ENCODE peak calls at places on chromosomes 13 and 19, in eight cellular contexts. V, J, F, D, X, C, W and H are unnamed samples.

GRCh38 chr19:6494438-6495036 is 7.6 kb downstream of the TUBB4A start:
- DNase-seq in V (no peak), J (no peak), F (no peak), D (no peak), X (no peak), C (no peak), W (no peak), H (no peak)

GRCh38 chr19:1858412-1859081 is 4.8 kb downstream of the KLF16 start:
- DNase-seq in V (no peak), J (no peak), F (no peak), D (no peak), X (no peak), C (no peak), W (no peak), H (no peak)

GRCh38 chr13:97561182-97561581 is 127.2 kb downstream of the RAP2A start:
- DNase-seq in V (no peak), J (no peak), F (no peak), D (no peak), X (no peak), C (no peak), W (no peak), H (no peak)

GRCh38 chr19:13935765-13936486 is 2.3 kb downstream of the PODNL1 start:
- DNase-seq in V (no peak), J (no peak), F (no peak), D (no peak), X (no peak), C (no peak), W (no peak), H (no peak)

GRCh38 chr13:112104873-112105234 is 37.9 kb downstream of the SOX1 start:
- DNase-seq in V (no peak), J (no peak), F (no peak), D (no peak), X (no peak), C (no peak), W (no peak), H (no peak)

GRCh38 chr19:12543855-12544254 is 7.4 kb downstream of the ZNF564 start:
- DNase-seq in V (no peak), J (no peak), F (no peak), D (no peak), X (no peak), C (no peak), W (no peak), H (no peak)

GRCh38 chr19:23440791-23441190 is 45.5 kb upstream of the ZNF91 start:
- DNase-seq in V (no peak), J (no peak), F (no peak), D (no peak), X (no peak), C (no peak), W (no peak), H (no peak)

GRCh38 chr19:49559928-49560327 is 20.4 kb downstream of the NOSIP start:
- DNase-seq in V (no peak), J (no peak), F (no peak), D (no peak), X (no peak), C (no peak), W (no peak), H (no peak)

GRCh38 chr13:50928088-50928487 is 18.5 kb downstream of the RNASEH2B start:
- DNase-seq in V (no peak), J (no peak), F (no peak), D (no peak), X (no peak), C (no peak), W (no peak), H (no peak)

GRCh38 chr13:109140777-109141354 is 511.5 kb downstream of the MYO16 start:
- DNase-seq in V (no peak), J (no peak), F (no peak), D (no peak), X (no peak), C (no peak), W (no peak), H (no peak)

GRCh38 chr13:27269114-27269665 is 1.4 kb upstream of the RASL11A start:
- DNase-seq in V (no peak), J (no peak), F (no peak), D (no peak), X (no peak), C (no peak), W (no peak), H (no peak)

GRCh38 chr19:2949939-2950285 is 5.1 kb upstream of the ZNF77 start:
- DNase-seq in V (no peak), J (peak), F (no peak), D (no peak), X (peak), C (peak), W (no peak), H (no peak)

GRCh38 chr19:6753178-6754031 is 13.8 kb downstream of the SH2D3A start:
- DNase-seq in V (peak), J (peak), F (no peak), D (no peak), X (peak), C (peak), W (peak), H (peak)

GRCh38 chr19:38745316-38745715 is 1.0 kb upstream of the CAPN12 start:
- DNase-seq in V (peak), J (no peak), F (no peak), D (no peak), X (no peak), C (no peak), W (no peak), H (no peak)

GRCh38 chr13:59665184-59665583 is 498.5 kb downstream of the DIAPH3 start:
- DNase-seq in V (no peak), J (no peak), F (no peak), D (no peak), X (no peak), C (no peak), W (no peak), H (no peak)

GRCh38 chr19:35718345-35719041 is 690 bp downstream of the KMT2B start:
- DNase-seq in V (peak), J (peak), F (no peak), D (no peak), X (no peak), C (peak), W (peak), H (peak)

GRCh38 chr13:27839809-27840467 is 47.7 kb downstream of the GSX1 start:
- DNase-seq in V (no peak), J (peak), F (no peak), D (no peak), X (no peak), C (no peak), W (no peak), H (no peak)

GRCh38 chr13:101346161-101346560 is 70.1 kb downstream of the NALCN start:
- DNase-seq in V (no peak), J (no peak), F (peak), D (no peak), X (no peak), C (no peak), W (no peak), H (no peak)

GRCh38 chr19:17680235-17680722 is 7.9 kb downstream of the UNC13A start:
- DNase-seq in V (peak), J (peak), F (peak), D (no peak), X (peak), C (peak), W (peak), H (peak)

GRCh38 chr13:45162821-45163220 is 38.0 kb downstream of the KCTD4 start:
- DNase-seq in V (no peak), J (peak), F (peak), D (peak), X (no peak), C (no peak), W (no peak), H (no peak)

GRCh38 chr19:4338441-4339350 is at the start of gene STAP2:
- DNase-seq in V (no peak), J (peak), F (no peak), D (no peak), X (no peak), C (no peak), W (peak), H (no peak)

GRCh38 chr13:114279770-114280169 is 1.6 kb upstream of the UPF3A start:
- DNase-seq in V (no peak), J (no peak), F (no peak), D (no peak), X (no peak), C (no peak), W (no peak), H (no peak)

GRCh38 chr13:21060063-21060826 is 1.1 kb downstream of the LATS2 start:
- DNase-seq in V (peak), J (peak), F (no peak), D (no peak), X (peak), C (peak), W (peak), H (peak)
- TF ChIP-seq CTCF in V (no peak), J (no peak), F (no peak), D (no peak), X (peak), C (no peak), W (no peak), H (no peak)

GRCh38 chr13:62321139-62321538 is 905.5 kb upstream of the PCDH20 start:
- DNase-seq in V (no peak), J (no peak), F (no peak), D (no peak), X (no peak), C (no peak), W (no peak), H (no peak)

GRCh38 chr13:62324842-62325241 is 909.2 kb upstream of the PCDH20 start:
- DNase-seq in V (no peak), J (no peak), F (no peak), D (no peak), X (no peak), C (no peak), W (no peak), H (no peak)

GRCh38 chr13:62320731-62321130 is 905.1 kb upstream of the PCDH20 start:
- DNase-seq in V (no peak), J (no peak), F (no peak), D (no peak), X (no peak), C (no peak), W (no peak), H (no peak)

GRCh38 chr13:62321895-62322294 is 906.2 kb upstream of the PCDH20 start:
- DNase-seq in V (no peak), J (no peak), F (no peak), D (no peak), X (no peak), C (no peak), W (no peak), H (no peak)

DNA sequence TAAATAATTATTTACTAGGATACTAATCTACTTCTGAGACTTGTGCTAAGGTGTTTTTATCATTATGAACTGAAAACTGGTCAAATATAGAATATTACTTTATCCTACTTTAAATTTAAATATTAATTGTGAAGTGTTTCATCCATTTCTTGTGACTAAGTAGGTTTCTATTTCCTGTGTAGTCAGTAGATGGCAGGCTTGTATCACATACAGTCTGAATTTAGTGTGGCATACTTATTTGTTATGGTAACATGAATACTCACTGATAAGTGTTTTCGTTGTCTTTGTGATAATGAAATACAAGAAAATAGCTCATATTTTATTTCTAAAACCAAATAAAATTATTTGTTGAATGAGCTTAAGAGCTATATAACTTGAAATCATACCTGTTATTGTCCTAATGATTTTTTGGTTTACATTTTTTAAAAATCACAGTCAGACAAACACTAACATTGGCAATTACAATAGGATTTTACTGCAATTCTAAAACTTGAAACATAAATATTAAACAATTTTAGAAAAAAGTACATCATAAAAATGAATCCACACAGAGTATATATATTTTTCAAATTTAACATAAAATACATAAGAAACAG is 904.6 kb upstream of the PCDH20 start:
- DNase-seq in V (no peak), J (peak), F (no peak), D (peak), X (no peak), C (no peak), W (no peak), H (no peak)
- TF ChIP-seq CTCF in V (peak), J (peak), F (no peak), D (peak), X (peak), C (peak), W (no peak), H (peak)

DNA sequence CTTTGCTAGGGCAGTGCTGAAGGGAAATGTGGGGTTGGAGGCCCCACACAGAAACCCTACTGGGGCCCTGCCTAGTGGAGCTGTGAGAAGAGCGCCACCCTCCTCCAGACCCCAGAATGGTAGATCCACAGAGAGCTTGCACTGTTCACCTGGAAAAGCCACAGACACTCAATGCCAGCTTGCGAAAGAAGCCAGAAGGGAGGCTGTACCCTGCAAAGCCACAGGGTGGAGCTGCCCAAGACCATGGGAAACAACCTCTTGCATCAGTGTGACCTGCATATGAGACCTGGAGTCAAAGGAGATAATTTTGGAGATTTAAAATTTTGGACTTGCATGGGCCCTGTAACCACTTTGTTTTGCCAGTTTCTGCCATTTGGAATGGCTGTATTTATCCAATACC is 615.4 kb upstream of the MIR17HG start:
- DNase-seq in V (no peak), J (peak), F (no peak), D (no peak), X (no peak), C (no peak), W (no peak), H (no peak)
- TF ChIP-seq CTCF in V (no peak), J (no peak), F (no peak), D (no peak), X (no peak), C (no peak), W (no peak), H (no peak)

GRCh38 chr13:42047561-42048322 is 706 bp upstream of the DGKH start:
- DNase-seq in V (peak), J (peak), F (no peak), D (no peak), X (peak), C (peak), W (peak), H (peak)

GRCh38 chr13:42048323-42048624 is 174 bp upstream of the DGKH start:
- DNase-seq in V (no peak), J (no peak), F (no peak), D (no peak), X (no peak), C (no peak), W (no peak), H (no peak)

GRCh38 chr13:42046448-42046847 is 2.0 kb upstream of the DGKH start:
- DNase-seq in V (no peak), J (no peak), F (no peak), D (no peak), X (no peak), C (no peak), W (no peak), H (no peak)

GRCh38 chr13:42049454-42049780 is 969 bp downstream of the DGKH start:
- DNase-seq in V (no peak), J (no peak), F (no peak), D (no peak), X (no peak), C (no peak), W (no peak), H (no peak)

GRCh38 chr13:42048625-42049453 is at the start of gene DGKH:
- DNase-seq in V (peak), J (peak), F (no peak), D (no peak), X (peak), C (peak), W (peak), H (peak)
- TF ChIP-seq CTCF in V (no peak), J (peak), F (no peak), D (no peak), X (peak), C (no peak), W (no peak), H (peak)

GRCh38 chr13:47933688-47934011 is 67.4 kb downstream of the SUCLA2 start:
- DNase-seq in V (no peak), J (peak), F (no peak), D (no peak), X (no peak), C (no peak), W (no peak), H (no peak)

GRCh38 chr13:47930649-47931165 is 70.4 kb downstream of the SUCLA2 start:
- DNase-seq in V (no peak), J (no peak), F (no peak), D (no peak), X (no peak), C (no peak), W (no peak), H (no peak)

GRCh38 chr13:47934371-47934770 is 66.7 kb downstream of the SUCLA2 start:
- DNase-seq in V (no peak), J (no peak), F (no peak), D (no peak), X (no peak), C (no peak), W (no peak), H (no peak)

GRCh38 chr13:47929156-47929555 is 71.9 kb downstream of the SUCLA2 start:
- DNase-seq in V (no peak), J (no peak), F (no peak), D (no peak), X (no peak), C (no peak), W (no peak), H (no peak)

GRCh38 chr13:47932953-47933687 is 68.0 kb downstream of the SUCLA2 start:
- DNase-seq in V (no peak), J (no peak), F (no peak), D (no peak), X (no peak), C (no peak), W (no peak), H (no peak)
- TF ChIP-seq CTCF in V (no peak), J (no peak), F (no peak), D (no peak), X (no peak), C (no peak), W (no peak), H (no peak)

DNA sequence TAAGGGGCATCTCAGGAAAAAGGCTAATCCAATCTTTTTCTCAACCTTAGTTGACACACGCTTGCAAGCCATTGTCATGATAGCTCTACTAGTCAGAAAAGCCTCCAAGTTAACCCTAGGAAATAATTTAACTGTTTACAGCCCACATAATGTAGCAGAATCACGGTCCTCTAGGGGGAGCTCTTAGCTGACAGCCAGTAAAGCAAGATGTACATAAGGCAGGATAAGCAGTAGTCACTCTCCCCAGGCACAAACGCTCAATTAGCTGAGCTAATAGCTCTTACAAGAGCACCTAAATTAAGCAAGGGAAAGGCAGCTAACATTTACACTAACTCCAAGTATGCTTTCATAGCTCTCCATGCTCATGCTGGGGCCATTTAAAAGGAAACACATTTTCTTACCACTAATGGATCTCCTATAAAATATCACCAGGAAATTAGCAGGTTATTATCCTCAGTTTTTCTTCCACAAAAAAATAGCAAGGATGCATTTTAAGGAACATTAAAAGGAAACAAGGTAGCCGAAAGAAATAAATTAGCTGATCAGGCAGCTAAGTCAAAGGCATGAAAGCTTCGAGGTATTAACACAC is 33.7 kb upstream of the ZSCAN5A start:
- DNase-seq in V (no peak), J (peak), F (no peak), D (no peak), X (no peak), C (no peak), W (no peak), H (no peak)
- TF ChIP-seq CTCF in V (no peak), J (peak), F (peak), D (peak), X (no peak), C (no peak), W (no peak), H (peak)

DNA sequence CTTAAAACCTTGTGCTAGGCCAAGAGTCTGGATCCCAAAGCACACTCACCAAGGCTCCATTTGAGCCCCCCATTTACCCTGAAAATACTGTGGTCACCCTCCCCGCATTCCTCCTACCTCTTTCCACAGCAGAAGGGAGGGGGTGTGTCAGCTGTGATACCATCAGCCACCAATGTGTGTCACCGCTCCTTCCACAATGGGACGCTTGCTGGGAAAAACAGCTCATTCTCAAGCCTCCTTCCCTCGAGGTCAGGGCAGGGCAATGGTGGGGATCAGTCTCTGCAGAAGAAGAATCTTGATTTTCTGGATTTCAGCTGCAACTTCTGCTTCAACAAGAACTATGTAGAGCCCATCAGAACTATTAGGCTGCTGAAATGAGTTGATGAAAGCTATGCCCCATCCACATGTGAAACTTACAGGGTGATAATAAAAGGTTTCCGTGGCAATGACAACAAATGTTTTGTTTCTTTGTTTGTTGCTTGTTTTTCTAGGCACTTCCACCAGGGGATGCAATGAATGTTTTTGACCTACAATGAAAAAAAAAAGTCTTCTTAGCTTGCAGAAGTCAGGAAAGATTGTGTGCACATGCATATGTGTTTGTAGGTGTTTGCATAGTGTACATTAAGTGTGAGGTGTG is 26.4 kb upstream of the ZNF507 start:
- DNase-seq in V (peak), J (peak), F (no peak), D (no peak), X (no peak), C (no peak), W (no peak), H (peak)
- TF ChIP-seq CTCF in V (peak), J (peak), F (peak), D (no peak), X (no peak), C (no peak), W (no peak), H (peak)

GRCh38 chr13:110507678-110508381 is 53.7 kb downstream of the RAB20 start:
- DNase-seq in V (no peak), J (peak), F (no peak), D (no peak), X (no peak), C (peak), W (peak), H (no peak)
- TF ChIP-seq CTCF in V (no peak), J (peak), F (no peak), D (peak), X (no peak), C (no peak), W (peak), H (no peak)